ENCODE peak calls at places on chromosomes 5 and 9, in five cellular contexts. T, F, G, Z and Q are unnamed samples.

GRCh38 chr5:125011419-125011818 is 265.0 kb upstream of the ZNF608 start:
- DNase-seq in G (no peak), T (no peak), F (no peak), Z (no peak), Q (no peak)

GRCh38 chr9:99071313-99072039 is 33.4 kb upstream of the TGFBR1 start:
- DNase-seq in Z (no peak), T (no peak), F (no peak), G (no peak), Q (no peak)

GRCh38 chr5:144003636-144004035 is 166.8 kb downstream of the YIPF5 start:
- DNase-seq in T (no peak), F (no peak), G (no peak), Z (no peak), Q (no peak)

GRCh38 chr5:168666356-168666755 is 87.2 kb upstream of the PANK3 start:
- DNase-seq in G (no peak), F (no peak), T (no peak), Z (no peak), Q (no peak)

GRCh38 chr9:91451431-91452270 is 28.0 kb upstream of the NFIL3 start:
- DNase-seq in T (no peak), F (no peak), Z (no peak), G (no peak), Q (no peak)

GRCh38 chr5:54317511-54318260 is 7.3 kb upstream of the ARL15 start:
- DNase-seq in Z (no peak), F (no peak), T (no peak), G (no peak), Q (no peak)

GRCh38 chr5:104361932-104362331 is 799.3 kb upstream of the NUDT12 start:
- DNase-seq in G (no peak), T (no peak), Z (no peak), F (no peak), Q (no peak)

GRCh38 chr5:181173420-181174342 is 26.3 kb downstream of the OR2V2 start:
- DNase-seq in G (peak; percentile 43), T (peak; percentile 76), F (no peak), Z (no peak), Q (no peak)

GRCh38 chr5:5781335-5781734 is 358.9 kb downstream of the ICE1 start:
- DNase-seq in T (no peak), G (no peak), Z (peak; percentile 33), F (no peak), Q (no peak)

GRCh38 chr9:111588846-111589245 is 10.6 kb downstream of the PTGR1 start:
- DNase-seq in T (no peak), Z (no peak), F (no peak), G (no peak), Q (no peak)

GRCh38 chr9:133455936-133456335 is 3.8 kb upstream of the CACFD1 start:
- DNase-seq in Z (no peak), F (no peak), G (no peak), T (no peak), Q (no peak)

GRCh38 chr9:124020520-124021384 is 9.2 kb downstream of the LHX2 start:
- DNase-seq in F (no peak), G (no peak), Z (no peak), T (peak; percentile 56), Q (no peak)

GRCh38 chr9:70411930-70412677 is 2.4 kb downstream of the KLF9 start:
- DNase-seq in Z (no peak), T (peak; percentile 77), F (peak; percentile 38), G (peak; percentile 94), Q (peak; percentile 89)

GRCh38 chr9:116569111-116569510 is 118.0 kb upstream of the TRIM32 start:
- DNase-seq in G (no peak), F (no peak), Z (no peak), T (no peak), Q (no peak)

GRCh38 chr5:22372376-22372775 is 480.8 kb downstream of the CDH12 start:
- DNase-seq in F (no peak), Z (no peak), G (no peak), T (no peak), Q (peak; percentile 39)

GRCh38 chr5:162217037-162217436 is 149.5 kb downstream of the GABRG2 start:
- DNase-seq in T (no peak), G (no peak), F (no peak), Z (no peak), Q (no peak)

GRCh38 chr5:126023894-126024575 is 399.2 kb upstream of the GRAMD2B start:
- DNase-seq in G (no peak), Z (no peak), T (no peak), F (no peak), Q (no peak)